ENCODE peak calls at places on chromosomes 6 and 20, in five cellular contexts. One of them, this sample, is unnamed.

GRCh38 chr20:19265646-19266374 is 53.4 kb downstream of the SLC24A3 start:
- DNase-seq in nephron progenitor cell: peak
- DNase-seq in heart right ventricle: no peak
- DNase-seq in activated T-helper 1 cell treated with anti-CD3 and anti-CD28 coated beads, Interleukin-2, amount 50 U/mL, for 16 hours: no peak
- DNase-seq in cardiac muscle cell: peak
- DNase-seq in this sample: peak

GRCh38 chr6:3873051-3873450 is 23.9 kb downstream of the FAM50B start:
- DNase-seq in nephron progenitor cell: no peak
- DNase-seq in heart right ventricle: no peak
- DNase-seq in activated T-helper 1 cell treated with anti-CD3 and anti-CD28 coated beads, Interleukin-2, amount 50 U/mL, for 16 hours: no peak
- DNase-seq in cardiac muscle cell: no peak
- DNase-seq in this sample: no peak

GRCh38 chr20:3738109-3739053 is 5.9 kb downstream of the HSPA12B start:
- DNase-seq in nephron progenitor cell: no peak
- DNase-seq in heart right ventricle: no peak
- DNase-seq in activated T-helper 1 cell treated with anti-CD3 and anti-CD28 coated beads, Interleukin-2, amount 50 U/mL, for 16 hours: no peak
- DNase-seq in cardiac muscle cell: no peak
- DNase-seq in this sample: no peak

GRCh38 chr6:158500016-158500735 is 59.7 kb upstream of the TMEM181 start:
- DNase-seq in nephron progenitor cell: no peak
- DNase-seq in heart right ventricle: no peak
- DNase-seq in activated T-helper 1 cell treated with anti-CD3 and anti-CD28 coated beads, Interleukin-2, amount 50 U/mL, for 16 hours: no peak
- DNase-seq in cardiac muscle cell: no peak
- DNase-seq in this sample: no peak

GRCh38 chr20:25461766-25462165 is 54.3 kb downstream of the GINS1 start:
- DNase-seq in nephron progenitor cell: no peak
- DNase-seq in heart right ventricle: no peak
- DNase-seq in activated T-helper 1 cell treated with anti-CD3 and anti-CD28 coated beads, Interleukin-2, amount 50 U/mL, for 16 hours: no peak
- DNase-seq in cardiac muscle cell: no peak
- DNase-seq in this sample: peak

GRCh38 chr6:38827024-38827423 is 111.9 kb downstream of the DNAH8 start:
- DNase-seq in nephron progenitor cell: no peak
- DNase-seq in heart right ventricle: no peak
- DNase-seq in activated T-helper 1 cell treated with anti-CD3 and anti-CD28 coated beads, Interleukin-2, amount 50 U/mL, for 16 hours: no peak
- DNase-seq in cardiac muscle cell: no peak
- DNase-seq in this sample: no peak

GRCh38 chr6:44024597-44025219 is 102.5 kb downstream of the MRPL14 start:
- DNase-seq in nephron progenitor cell: no peak
- DNase-seq in heart right ventricle: no peak
- DNase-seq in activated T-helper 1 cell treated with anti-CD3 and anti-CD28 coated beads, Interleukin-2, amount 50 U/mL, for 16 hours: no peak
- DNase-seq in cardiac muscle cell: no peak
- DNase-seq in this sample: no peak

GRCh38 chr20:64115171-64115911 is 8.0 kb upstream of the NPBWR2 start:
- DNase-seq in nephron progenitor cell: no peak
- DNase-seq in heart right ventricle: no peak
- DNase-seq in activated T-helper 1 cell treated with anti-CD3 and anti-CD28 coated beads, Interleukin-2, amount 50 U/mL, for 16 hours: no peak
- DNase-seq in cardiac muscle cell: no peak
- DNase-seq in this sample: no peak

GRCh38 chr20:50193851-50194830 is 3.5 kb downstream of the CEBPB start:
- DNase-seq in nephron progenitor cell: no peak
- DNase-seq in heart right ventricle: no peak
- DNase-seq in activated T-helper 1 cell treated with anti-CD3 and anti-CD28 coated beads, Interleukin-2, amount 50 U/mL, for 16 hours: no peak
- DNase-seq in cardiac muscle cell: no peak
- DNase-seq in this sample: no peak

GRCh38 chr20:44471481-44471882 is 4.2 kb upstream of the TTPAL start:
- DNase-seq in nephron progenitor cell: no peak
- DNase-seq in heart right ventricle: no peak
- DNase-seq in activated T-helper 1 cell treated with anti-CD3 and anti-CD28 coated beads, Interleukin-2, amount 50 U/mL, for 16 hours: no peak
- DNase-seq in cardiac muscle cell: peak
- DNase-seq in this sample: no peak

GRCh38 chr6:15389759-15390723 is 144.2 kb downstream of the JARID2 start:
- DNase-seq in nephron progenitor cell: peak
- DNase-seq in heart right ventricle: no peak
- DNase-seq in activated T-helper 1 cell treated with anti-CD3 and anti-CD28 coated beads, Interleukin-2, amount 50 U/mL, for 16 hours: no peak
- DNase-seq in cardiac muscle cell: peak
- DNase-seq in this sample: peak

GRCh38 chr6:160141001-160141726 is 19.5 kb downstream of the SLC22A1 start:
- DNase-seq in nephron progenitor cell: no peak
- DNase-seq in heart right ventricle: no peak
- DNase-seq in activated T-helper 1 cell treated with anti-CD3 and anti-CD28 coated beads, Interleukin-2, amount 50 U/mL, for 16 hours: no peak
- DNase-seq in cardiac muscle cell: no peak
- DNase-seq in this sample: no peak

GRCh38 chr6:40477246-40478126 is 109.7 kb downstream of the LRFN2 start:
- DNase-seq in nephron progenitor cell: no peak
- DNase-seq in heart right ventricle: no peak
- DNase-seq in activated T-helper 1 cell treated with anti-CD3 and anti-CD28 coated beads, Interleukin-2, amount 50 U/mL, for 16 hours: no peak
- DNase-seq in cardiac muscle cell: peak
- DNase-seq in this sample: no peak

GRCh38 chr6:13922750-13923149 is 2.0 kb upstream of the RNF182 start:
- DNase-seq in nephron progenitor cell: no peak
- DNase-seq in heart right ventricle: no peak
- DNase-seq in activated T-helper 1 cell treated with anti-CD3 and anti-CD28 coated beads, Interleukin-2, amount 50 U/mL, for 16 hours: no peak
- DNase-seq in cardiac muscle cell: no peak
- DNase-seq in this sample: no peak

This sample was measured in GM13977.